ENCODE peak calls at places on chromosomes 13 and 19, in eight cellular contexts. I, Z, M, Y, R, H, O and A are unnamed samples.

GRCh38 chr13:61286148-61286745 is 129.4 kb downstream of the PCDH20 start:
- DNase-seq in I (no peak), Z (no peak), M (no peak), Y (no peak), R (no peak), H (peak; percentile 27), O (peak; percentile 51), A (no peak)

GRCh38 chr13:103883152-103883551 is 816.9 kb upstream of the SLC10A2 start:
- DNase-seq in I (no peak), Z (peak; percentile 24), M (peak; percentile 83), Y (peak; percentile 53), R (peak; percentile 50), H (peak; percentile 68), O (peak; percentile 59), A (peak; percentile 82)

GRCh38 chr19:947090-947706 is 21.4 kb downstream of the ARID3A start:
- DNase-seq in I (no peak), Z (no peak), M (no peak), Y (no peak), R (no peak), H (no peak), O (no peak), A (no peak)

GRCh38 chr13:102580552-102581169 is 16.1 kb upstream of the TPP2 start:
- DNase-seq in I (no peak), Z (no peak), M (no peak), Y (no peak), R (no peak), H (no peak), O (no peak), A (no peak)

GRCh38 chr19:498591-498950 is 2.3 kb downstream of the MADCAM1 start:
- DNase-seq in I (no peak), Z (no peak), M (no peak), Y (no peak), R (no peak), H (no peak), O (no peak), A (no peak)

GRCh38 chr13:32211788-32212187 is 103.4 kb downstream of the ZAR1L start:
- DNase-seq in I (no peak), Z (no peak), M (no peak), Y (no peak), R (no peak), H (no peak), O (no peak), A (peak; percentile 74)

GRCh38 chr13:96848275-96848674 is 146.0 kb downstream of the OXGR1 start:
- DNase-seq in I (no peak), Z (no peak), M (no peak), Y (no peak), R (no peak), H (peak; percentile 60), O (no peak), A (no peak)

GRCh38 chr13:33138441-33138840 is 122.2 kb downstream of the KL start:
- DNase-seq in I (no peak), Z (no peak), M (no peak), Y (no peak), R (no peak), H (no peak), O (no peak), A (no peak)

GRCh38 chr19:45499196-45500180 is 1.2 kb downstream of the PPM1N start:
- DNase-seq in I (no peak), Z (no peak), M (no peak), Y (no peak), R (peak; percentile 68), H (no peak), O (peak; percentile 98), A (no peak)

GRCh38 chr19:41893899-41894298 is 10.9 kb downstream of the ARHGEF1 start:
- DNase-seq in I (no peak), Z (no peak), M (no peak), Y (no peak), R (no peak), H (no peak), O (no peak), A (no peak)

GRCh38 chr13:106372199-106373160 is 163.0 kb downstream of the EFNB2 start:
- DNase-seq in I (no peak), Z (no peak), M (no peak), Y (no peak), R (no peak), H (no peak), O (no peak), A (no peak)

GRCh38 chr13:51534075-51534817 is 50.0 kb upstream of the WDFY2 start:
- DNase-seq in I (no peak), Z (no peak), M (no peak), Y (no peak), R (peak; percentile 32), H (peak; percentile 31), O (no peak), A (no peak)

GRCh38 chr19:18504886-18505610 is 16.8 kb downstream of the ELL start:
- DNase-seq in I (no peak), Z (no peak), M (no peak), Y (no peak), R (peak; percentile 45), H (no peak), O (no peak), A (no peak)

GRCh38 chr19:47729468-47729798 is 15.9 kb upstream of the NOP53 start:
- DNase-seq in I (no peak), Z (peak; percentile 92), M (peak; percentile 46), Y (peak; percentile 81), R (peak; percentile 45), H (peak; percentile 63), O (peak; percentile 57), A (peak; percentile 90)

GRCh38 chr19:33461256-33462111 is 60.1 kb downstream of the PEPD start:
- DNase-seq in I (no peak), Z (no peak), M (no peak), Y (peak; percentile 26), R (no peak), H (no peak), O (no peak), A (no peak)

GRCh38 chr13:97113231-97114001 is 108.7 kb upstream of the MBNL2 start:
- DNase-seq in I (no peak), Z (no peak), M (no peak), Y (no peak), R (no peak), H (no peak), O (no peak), A (no peak)

GRCh38 chr19:30280018-30280417 is 92.2 kb upstream of the ZNF536 start:
- DNase-seq in I (no peak), Z (no peak), M (no peak), Y (no peak), R (no peak), H (no peak), O (no peak), A (no peak)

GRCh38 chr19:51547397-51548212 is 16.1 kb upstream of the SIGLEC6 start:
- DNase-seq in I (no peak), Z (no peak), M (no peak), Y (peak; percentile 6), R (no peak), H (no peak), O (no peak), A (no peak)

GRCh38 chr13:89969996-89970709 is 1377.3 kb upstream of the MIR17HG start:
- DNase-seq in I (no peak), Z (no peak), M (no peak), Y (no peak), R (no peak), H (no peak), O (no peak), A (no peak)
- TF ChIP-seq EP300 in I (no peak), Z (no peak), M (no peak), Y (no peak), R (no peak), H (no peak), O (no peak), A (no peak)

DNA sequence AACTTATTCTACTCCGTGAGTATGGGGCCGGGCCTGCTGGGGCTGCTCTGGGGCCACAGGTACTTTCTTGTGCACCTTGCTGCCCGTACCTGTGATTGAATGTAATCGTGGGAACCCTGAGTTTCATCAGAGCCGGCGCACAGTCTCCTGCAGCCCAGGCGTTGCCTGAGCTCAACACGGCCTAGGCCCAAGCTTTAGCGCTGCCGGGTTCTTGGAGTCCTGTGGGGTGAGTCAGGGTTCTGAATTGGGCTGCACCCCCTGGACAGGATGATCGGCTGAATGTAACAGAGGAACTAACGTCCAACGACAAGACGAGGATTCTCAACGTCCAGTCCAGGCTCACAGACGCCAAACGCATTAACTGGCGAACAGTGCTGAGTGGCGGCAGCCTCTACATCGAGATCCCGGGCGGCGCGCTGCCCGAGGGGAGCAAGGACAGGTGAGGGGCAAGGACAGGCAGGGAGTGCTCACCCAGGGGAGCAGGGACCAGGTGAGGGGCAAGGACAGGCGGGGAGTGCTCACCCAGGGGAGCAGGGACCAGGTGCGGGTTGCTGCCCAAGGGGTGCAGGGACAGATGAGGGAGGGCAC is 10.4 kb downstream of the PEAK3 start:
- DNase-seq in I (no peak), Z (no peak), M (no peak), Y (no peak), R (peak; percentile 37), H (no peak), O (no peak), A (no peak)
- H3K4me1 ChIP-seq in I (peaks cover 15% of the 10 kb centered on the region), Z (peaks cover 25% of the 10 kb centered on the region), M (no peaks in the 10 kb centered on the region), Y (peaks cover 23% of the 10 kb centered on the region), R (peaks cover 45% of the 10 kb centered on the region), H (peaks cover 52% of the 10 kb centered on the region), O (peaks cover 9% of the 10 kb centered on the region), A (no peaks in the 10 kb centered on the region)

DNA sequence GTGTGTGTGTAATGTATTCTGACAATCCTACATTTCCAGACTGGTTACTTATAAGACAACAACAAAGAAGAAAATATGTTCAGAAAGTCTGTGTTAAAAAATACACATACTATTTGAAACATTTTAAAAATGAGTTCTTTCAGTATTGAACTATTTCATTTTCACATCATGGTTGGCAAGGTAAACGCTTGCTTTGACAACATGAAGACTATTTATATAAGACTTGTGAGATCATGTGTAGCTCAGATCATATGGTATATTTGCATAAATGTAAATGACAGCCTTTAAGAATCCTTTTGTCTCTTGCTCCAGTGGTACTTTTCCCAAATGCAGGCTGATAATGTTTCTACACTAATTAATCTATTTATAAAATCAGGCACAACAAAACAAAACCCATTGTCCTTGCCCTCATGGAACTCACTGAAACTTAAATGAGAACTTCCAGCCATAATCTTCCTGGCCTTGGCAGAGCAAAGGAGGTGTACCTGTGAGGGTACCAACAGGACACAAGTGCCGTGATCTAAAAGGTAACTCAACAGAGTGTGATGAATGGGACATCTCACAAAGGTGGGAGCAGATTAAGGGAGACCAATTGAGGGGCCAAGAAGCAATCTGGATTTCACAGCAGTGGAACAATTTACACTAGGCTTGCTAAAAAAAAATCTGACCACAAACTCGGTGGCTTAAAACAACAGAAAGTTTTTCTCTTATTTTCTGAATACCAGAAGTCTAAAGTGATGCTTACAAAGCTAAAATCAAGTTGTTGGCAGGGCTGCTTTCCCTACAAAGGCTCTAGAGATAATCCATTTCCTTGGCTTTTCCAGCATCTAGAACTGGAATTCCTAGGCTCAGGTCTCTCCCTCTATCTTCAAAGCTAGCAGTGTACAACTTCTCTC is 348.9 kb downstream of the TBC1D4 start:
- DNase-seq in I (no peak), Z (no peak), M (no peak), Y (no peak), R (no peak), H (no peak), O (no peak), A (no peak)
- TF ChIP-seq POLR2A in I (no peak), Z (no peak), M (no peak), Y (no peak), R (no peak), H (no peak), O (no peak), A (no peak)

DNA sequence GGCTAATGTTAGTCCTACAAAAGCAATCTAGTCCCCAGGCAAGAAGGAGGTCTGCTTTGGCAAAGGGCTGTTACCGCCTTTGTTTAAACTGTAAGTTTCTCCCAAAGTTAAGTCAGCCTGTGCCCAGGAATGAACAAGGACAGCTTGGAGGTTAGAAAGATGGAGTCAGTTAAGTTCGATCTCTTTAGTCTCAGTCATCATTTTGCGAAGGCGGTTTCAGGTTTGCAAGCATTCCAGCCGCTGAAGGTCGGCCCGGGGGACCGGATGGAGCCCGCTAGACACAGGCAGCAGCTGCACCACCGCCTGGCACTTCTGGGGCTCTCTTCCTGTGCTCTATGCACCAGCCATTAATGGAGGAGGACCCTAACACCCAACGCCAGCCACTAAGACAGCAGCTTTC is 91.3 kb downstream of the STK24 start:
- DNase-seq in I (no peak), Z (no peak), M (no peak), Y (no peak), R (no peak), H (no peak), O (no peak), A (no peak)
- TF ChIP-seq EP300 in I (no peak), Z (no peak), M (no peak), Y (no peak), R (no peak), H (no peak), O (no peak), A (no peak)